ENCODE peak calls at places on chromosomes 6 and 20, in six cellular contexts. X is amygdala, D is AG09319, U is D341Med, B is ELF-1, E is Panc1. L is an unnamed sample.

GRCh38 chr6:163170294-163170883 is 244.1 kb upstream of the QKI start:
- DNase-seq in X (no peak), D (no peak), U (peak; percentile 54), B (peak; percentile 46), E (peak; percentile 7), L (no peak)

GRCh38 chr6:146788115-146788514 is 189.3 kb downstream of the ADGB start:
- DNase-seq in X (no peak), D (no peak), U (no peak), B (no peak), E (no peak), L (no peak)

GRCh38 chr6:133298335-133298734 is 57.2 kb downstream of the EYA4 start:
- DNase-seq in X (no peak), D (no peak), U (no peak), B (no peak), E (no peak), L (no peak)

GRCh38 chr20:32439132-32439829 is 81.2 kb downstream of the ASXL1 start:
- DNase-seq in X (no peak), D (peak; percentile 16), U (no peak), B (peak; percentile 1), E (no peak), L (no peak)

GRCh38 chr6:138107078-138107751 is at the start of gene PERP:
- DNase-seq in X (no peak), D (no peak), U (peak; percentile 70), B (peak; percentile 86), E (no peak), L (peak; percentile 86)

GRCh38 chr20:33796263-33796906 is 14.8 kb upstream of the CHMP4B start:
- DNase-seq in X (no peak), D (no peak), U (no peak), B (peak; percentile 63), E (no peak), L (no peak)

GRCh38 chr6:131552572-131552971 is 20.5 kb upstream of the ARG1 start:
- DNase-seq in X (no peak), D (no peak), U (no peak), B (no peak), E (no peak), L (no peak)

GRCh38 chr6:11729083-11729482 is 49.5 kb downstream of the ADTRP start:
- DNase-seq in X (no peak), D (no peak), U (no peak), B (no peak), E (no peak), L (no peak)

GRCh38 chr20:19889011-19889953 is 127.9 kb upstream of the NAA20 start:
- DNase-seq in X (no peak), D (no peak), U (no peak), B (peak; percentile 31), E (no peak), L (peak; percentile 78)

GRCh38 chr6:141956046-141956761 is 176.5 kb upstream of the GJE1 start:
- DNase-seq in X (peak; percentile 27), D (no peak), U (no peak), B (no peak), E (no peak), L (no peak)